ENCODE peak calls at places on chromosomes 16 and 17, in seven cellular contexts. K is fibroblast of lung, N is pancreas, Z is PC-9, U is A549, F is esophagus squamous epithelium, D is OCI-LY7. H is an unnamed sample.

GRCh38 chr16:22190169-22191088 is 15.6 kb upstream of the EEF2K start:
- DNase-seq in K (peak; percentile 98), N (peak; percentile 100), Z (peak; percentile 100), U (peak; percentile 100), F (peak; percentile 100), D (peak; percentile 98), H (peak; percentile 100)

GRCh38 chr17:40596261-40596919 is 31.1 kb upstream of the CCR7 start:
- DNase-seq in K (no peak), N (no peak), Z (no peak), U (peak; percentile 98), F (no peak), D (peak; percentile 72), H (no peak)

GRCh38 chr17:15516150-15516549 is 47.1 kb downstream of the TVP23C start:
- DNase-seq in K (peak; percentile 85), N (no peak), Z (no peak), U (no peak), F (no peak), D (no peak), H (no peak)

GRCh38 chr16:20675488-20676267 is 21.8 kb downstream of the ACSM1 start:
- DNase-seq in K (no peak), N (peak; percentile 50), Z (peak; percentile 76), U (no peak), F (no peak), D (no peak), H (no peak)

GRCh38 chr17:36629970-36630369 is 28.6 kb downstream of the MRM1 start:
- DNase-seq in K (no peak), N (no peak), Z (no peak), U (no peak), F (no peak), D (no peak), H (no peak)

GRCh38 chr17:6843241-6843890 is 11.8 kb upstream of the TEKT1 start:
- DNase-seq in K (peak; percentile 29), N (no peak), Z (no peak), U (peak; percentile 74), F (no peak), D (peak; percentile 74), H (no peak)

GRCh38 chr17:40915199-40915661 is 22.2 kb downstream of the KRT23 start:
- DNase-seq in K (peak; percentile 99), N (no peak), Z (no peak), U (peak; percentile 90), F (no peak), D (no peak), H (no peak)

GRCh38 chr17:29788045-29788444 is 142.0 kb downstream of the SSH2 start:
- DNase-seq in K (no peak), N (no peak), Z (no peak), U (no peak), F (no peak), D (no peak), H (no peak)

GRCh38 chr17:34171245-34171818 is 83.8 kb upstream of the CCL2 start:
- DNase-seq in K (peak; percentile 36), N (peak; percentile 70), Z (peak; percentile 36), U (peak; percentile 68), F (no peak), D (peak; percentile 63), H (no peak)

GRCh38 chr17:40936976-40937375 is 470 bp downstream of the KRT23 start:
- DNase-seq in K (no peak), N (no peak), Z (no peak), U (no peak), F (no peak), D (no peak), H (no peak)

GRCh38 chr16:51762081-51762995 is 611.3 kb upstream of the SALL1 start:
- DNase-seq in K (peak; percentile 69), N (peak; percentile 85), Z (peak; percentile 37), U (peak; percentile 70), F (no peak), D (peak; percentile 68), H (peak; percentile 91)

GRCh38 chr16:13553453-13553985 is 366.4 kb upstream of the ERCC4 start:
- DNase-seq in K (no peak), N (no peak), Z (no peak), U (no peak), F (no peak), D (no peak), H (no peak)

GRCh38 chr17:43530303-43531081 is 15.6 kb downstream of the ETV4 start:
- DNase-seq in K (peak; percentile 95), N (peak; percentile 88), Z (no peak), U (no peak), F (no peak), D (no peak), H (peak; percentile 81)

GRCh38 chr16:75701361-75701760 is at the start of gene DUXB:
- DNase-seq in K (no peak), N (no peak), Z (no peak), U (no peak), F (no peak), D (no peak), H (no peak)

GRCh38 chr17:3524024-3524423 is 33.6 kb downstream of the TRPV3 start:
- DNase-seq in K (no peak), N (no peak), Z (no peak), U (no peak), F (no peak), D (no peak), H (no peak)

GRCh38 chr16:80717611-80718010 is 86.8 kb downstream of the CDYL2 start:
- DNase-seq in K (no peak), N (peak; percentile 16), Z (no peak), U (no peak), F (no peak), D (no peak), H (no peak)

GRCh38 chr16:67105251-67105650 is 4.5 kb upstream of the PHAF1 start:
- DNase-seq in K (no peak), N (no peak), Z (no peak), U (no peak), F (no peak), D (no peak), H (no peak)

GRCh38 chr17:40069751-40070643 is 7.2 kb downstream of the THRA start:
- DNase-seq in K (peak; percentile 51), N (peak; percentile 40), Z (peak; percentile 29), U (peak; percentile 78), F (no peak), D (peak; percentile 61), H (no peak)

GRCh38 chr16:53061256-53061655 is 6.5 kb downstream of the CHD9 start:
- DNase-seq in K (no peak), N (no peak), Z (no peak), U (no peak), F (no peak), D (no peak), H (no peak)

GRCh38 chr17:78379134-78379497 is 667 bp downstream of the PGS1 start:
- DNase-seq in K (peak; percentile 84), N (no peak), Z (no peak), U (no peak), F (no peak), D (peak; percentile 33), H (no peak)

GRCh38 chr17:77118251-77118928 is 22.4 kb upstream of the SEC14L1 start:
- DNase-seq in K (no peak), N (no peak), Z (no peak), U (no peak), F (no peak), D (no peak), H (no peak)

GRCh38 chr16:4387769-4388168 is 16.1 kb downstream of the VASN start:
- DNase-seq in K (no peak), N (no peak), Z (no peak), U (no peak), F (no peak), D (no peak), H (no peak)

GRCh38 chr16:86462334-86463084 is 47.8 kb upstream of the FOXF1 start:
- DNase-seq in K (peak; percentile 79), N (no peak), Z (no peak), U (no peak), F (no peak), D (no peak), H (no peak)

GRCh38 chr16:56743840-56744239 is 13.9 kb downstream of the NUP93 start:
- DNase-seq in K (peak; percentile 55), N (no peak), Z (no peak), U (peak; percentile 10), F (no peak), D (no peak), H (no peak)
- H3K4me1 ChIP-seq in K (peaks cover 17% of the 10 kb centered on the region), N (peaks cover 27% of the 10 kb centered on the region), Z (no peaks in the 10 kb centered on the region), U (peaks cover 32% of the 10 kb centered on the region), F (peaks cover 66% of the 10 kb centered on the region), D (no peaks in the 10 kb centered on the region), H (no peaks in the 10 kb centered on the region)

GRCh38 chr17:19648475-19649406 is at the start of gene ALDH3A2:
- DNase-seq in K (peak; percentile 91), N (peak; percentile 95), Z (peak; percentile 99), U (peak; percentile 99), F (peak; percentile 78), D (peak; percentile 95), H (peak; percentile 100)

GRCh38 chr17:19644493-19645210 is 3.9 kb upstream of the ALDH3A2 start:
- DNase-seq in K (peak; percentile 32), N (no peak), Z (no peak), U (no peak), F (no peak), D (no peak), H (no peak)

GRCh38 chr17:19645608-19646250 is 2.8 kb upstream of the ALDH3A2 start:
- DNase-seq in K (peak; percentile 33), N (no peak), Z (peak; percentile 15), U (peak; percentile 61), F (no peak), D (peak; percentile 41), H (no peak)

GRCh38 chr17:19647697-19648474 is 665 bp upstream of the ALDH3A2 start:
- DNase-seq in K (peak; percentile 66), N (peak; percentile 64), Z (peak; percentile 55), U (peak; percentile 86), F (no peak), D (peak; percentile 42), H (peak; percentile 89)

GRCh38 chr17:19646788-19647696 is 1.5 kb upstream of the ALDH3A2 start:
- DNase-seq in K (peak; percentile 13), N (peak; percentile 51), Z (peak; percentile 39), U (peak; percentile 72), F (no peak), D (no peak), H (no peak)
- H3K27ac ChIP-seq in K (no peak overlapping the region), N (peak overlapping the region; percentile 81), Z (peak overlapping the region; percentile 96), U (peak overlapping the region; percentile 96), F (peak overlapping the region; percentile 97), D (no peak overlapping the region), H (peak overlapping the region; percentile 96)

GRCh38 chr17:59858167-59858790 is 34.5 kb downstream of the TUBD1 start:
- DNase-seq in K (no peak), N (no peak), Z (no peak), U (no peak), F (no peak), D (no peak), H (peak; percentile 4)
- H3K4me1 ChIP-seq in K (no peaks in the 10 kb centered on the region), N (peaks cover 25% of the 10 kb centered on the region), Z (peaks cover 59% of the 10 kb centered on the region), U (peaks cover 64% of the 10 kb centered on the region), F (peaks cover 47% of the 10 kb centered on the region), D (peaks cover 8% of the 10 kb centered on the region), H (peaks cover 10% of the 10 kb centered on the region)

DNA sequence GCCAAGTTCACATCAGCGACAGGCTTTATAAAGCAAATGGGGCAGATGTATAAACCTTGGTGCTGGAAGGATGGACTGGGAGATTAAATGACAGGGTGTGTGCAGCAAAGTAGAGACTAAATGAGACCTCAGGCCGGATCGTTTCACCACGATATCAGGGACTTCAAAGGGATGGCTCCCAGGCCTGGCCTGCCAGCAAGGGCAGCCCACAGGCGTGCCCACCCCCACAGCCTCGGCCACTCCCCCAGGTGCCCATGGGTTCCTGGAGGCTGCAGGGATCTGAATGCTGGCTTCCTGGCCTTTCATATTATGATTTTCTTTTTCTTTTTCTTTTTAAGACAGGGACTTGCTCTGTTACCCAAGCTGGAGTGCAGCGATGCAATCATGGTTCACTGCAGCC is 174.5 kb downstream of the ZNF423 start:
- DNase-seq in K (no peak), N (no peak), Z (no peak), U (no peak), F (no peak), D (no peak), H (no peak)
- H3K27ac ChIP-seq in K (no peak overlapping the region), N (no peak overlapping the region), Z (no peak overlapping the region), U (no peak overlapping the region), F (no peak overlapping the region), D (no peak overlapping the region), H (no peak overlapping the region)

H was measured in left lung.